ENCODE peak calls at places on chromosome 7, in six cellular contexts. V is GDM1; D is RKO; S is naive thymus-derived CD4-positive, alpha-beta T cell; F is adipocyte; G is activated naive CD8-positive, alpha-beta T cell treated with anti-CD3 and anti-CD28 coated beads, Interleukin-2, amount 50 U/mL, for 24 hours. Q is an unnamed sample.

GRCh38 chr7:50502001-50502684 is 52.0 kb upstream of the FIGNL1 start:
- DNase-seq in D (peak; percentile 39), V (no peak), G (no peak), S (no peak), F (peak; percentile 96), Q (peak; percentile 21)

GRCh38 chr7:28973591-28973990 is 15.5 kb upstream of the TRIL start:
- DNase-seq in V (no peak), G (no peak), S (no peak), F (no peak), D (no peak), Q (no peak)

GRCh38 chr7:84207025-84207424 is 12.4 kb upstream of the SEMA3A start:
- DNase-seq in S (no peak), F (no peak), D (no peak), V (no peak), G (no peak), Q (no peak)

GRCh38 chr7:148514236-148514635 is 76.3 kb upstream of the C7orf33 start:
- DNase-seq in D (no peak), V (no peak), G (no peak), S (no peak), F (no peak), Q (no peak)

GRCh38 chr7:106657085-106657991 is 3.6 kb downstream of the CCDC71L start:
- DNase-seq in F (peak; percentile 50), G (no peak), V (no peak), S (no peak), D (no peak), Q (no peak)

GRCh38 chr7:140680886-140681285 is 8.1 kb downstream of the ADCK2 start:
- DNase-seq in G (no peak), F (no peak), D (no peak), S (no peak), V (no peak), Q (no peak)

GRCh38 chr7:149097088-149097487 is 6.6 kb upstream of the ZNF786 start:
- DNase-seq in S (no peak), F (no peak), D (no peak), V (no peak), G (no peak), Q (no peak)

GRCh38 chr7:134552105-134552504 is 3.2 kb downstream of the AKR1B15 start:
- DNase-seq in V (no peak), F (no peak), G (no peak), D (no peak), S (no peak), Q (peak; percentile 83)

GRCh38 chr7:135512135-135512887 is 2.4 kb upstream of the CNOT4 start:
- DNase-seq in G (peak; percentile 5), S (peak; percentile 61), D (peak; percentile 93), F (peak; percentile 67), V (peak; percentile 34), Q (peak; percentile 44)

GRCh38 chr7:104327963-104328307 is 468 bp upstream of the LHFPL3 start:
- DNase-seq in G (no peak), S (no peak), D (no peak), V (no peak), F (no peak), Q (no peak)

GRCh38 chr7:158486919-158487318 is 100.7 kb downstream of the PTPRN2 start:
- DNase-seq in F (no peak), S (no peak), G (no peak), D (no peak), V (no peak), Q (no peak)

GRCh38 chr7:44286182-44286617 is 39.2 kb downstream of the CAMK2B start:
- DNase-seq in G (no peak), V (no peak), D (no peak), F (no peak), S (no peak), Q (peak; percentile 54)

GRCh38 chr7:44762300-44762699 is 13.7 kb downstream of the ZMIZ2 start:
- DNase-seq in V (no peak), S (no peak), D (no peak), F (no peak), G (no peak), Q (no peak)

GRCh38 chr7:108114117-108114841 is 15.9 kb downstream of the LAMB4 start:
- DNase-seq in V (peak; percentile 26), F (no peak), G (peak; percentile 13), S (no peak), D (peak; percentile 27), Q (peak; percentile 52)

GRCh38 chr7:117296066-117296465 is 26.8 kb downstream of the WNT2 start:
- DNase-seq in V (no peak), S (no peak), D (no peak), G (no peak), F (no peak), Q (no peak)

GRCh38 chr7:149731207-149731955 is 42.0 kb downstream of the ZNF467 start:
- DNase-seq in V (no peak), D (no peak), G (no peak), S (no peak), F (no peak), Q (no peak)

GRCh38 chr7:75628055-75628454 is 110.7 kb downstream of the HIP1 start:
- DNase-seq in D (no peak), S (no peak), G (no peak), F (no peak), V (no peak), Q (no peak)

GRCh38 chr7:142501434-142501833 is 243.6 kb upstream of the PRSS58 start:
- DNase-seq in D (no peak), S (no peak), G (no peak), F (no peak), V (no peak), Q (no peak)

GRCh38 chr7:22364023-22364422 is 7.1 kb upstream of the RAPGEF5 start:
- DNase-seq in G (no peak), F (no peak), S (no peak), D (no peak), V (no peak), Q (no peak)

GRCh38 chr7:30306977-30307376 is 22.6 kb downstream of the ZNRF2 start:
- DNase-seq in D (no peak), V (no peak), F (no peak), S (no peak), G (no peak), Q (no peak)

GRCh38 chr7:103989785-103990775 is 622 bp upstream of the RELN start:
- DNase-seq in S (no peak), D (no peak), F (peak; percentile 33), G (no peak), V (no peak), Q (peak; percentile 61)

GRCh38 chr7:47737606-47738005 is 155.7 kb upstream of the TNS3 start:
- DNase-seq in V (no peak), D (no peak), S (no peak), F (no peak), G (no peak), Q (no peak)

GRCh38 chr7:150631866-150632864 is at the start of gene GIMAP6:
- DNase-seq in D (no peak), G (peak; percentile 50), F (no peak), V (peak; percentile 43), S (peak; percentile 49), Q (no peak)

GRCh38 chr7:128737867-128738390 is 1.2 kb upstream of the CALU start:
- DNase-seq in D (peak; percentile 75), V (no peak), F (peak; percentile 70), G (no peak), S (no peak), Q (no peak)

GRCh38 chr7:73528204-73528603 is 6.1 kb upstream of the BAZ1B start:
- DNase-seq in V (no peak), S (no peak), G (no peak), F (no peak), D (no peak), Q (no peak)

GRCh38 chr7:739455-739963 is 12.4 kb upstream of the PRKAR1B start:
- DNase-seq in V (no peak), G (no peak), S (no peak), F (no peak), D (no peak), Q (peak; percentile 3)

GRCh38 chr7:105454058-105454739 is 65.5 kb upstream of the SRPK2 start:
- DNase-seq in D (no peak), V (no peak), S (no peak), F (peak; percentile 84), G (no peak), Q (no peak)

GRCh38 chr7:157738064-157738460 is 401.3 kb downstream of the DNAJB6 start:
- DNase-seq in G (no peak), D (no peak), V (no peak), F (no peak), S (no peak), Q (no peak)

GRCh38 chr7:98949336-98950044 is 71.2 kb downstream of the TRRAP start:
- DNase-seq in D (no peak), V (no peak), S (no peak), F (no peak), G (no peak), Q (no peak)